ENCODE peak calls at places on chromosome 20, in six cellular contexts. I is MM.1S, F is mammary epithelial cell, Y is fibroblast of lung, Z is H9, H is IMR-90. B is an unnamed sample.

GRCh38 chr20:56626367-56627121 is 2.6 kb upstream of the TFAP2C start:
- DNase-seq in H (no peak), F (no peak), I (no peak), Z (peak), Y (peak), B (peak)

GRCh38 chr20:57613481-57613921 is 6.7 kb downstream of the ZBP1 start:
- DNase-seq in Z (no peak), I (no peak), Y (no peak), F (no peak), H (no peak), B (no peak)

GRCh38 chr20:61924858-61925554 is 140.7 kb downstream of the TAF4 start:
- DNase-seq in I (no peak), H (no peak), F (no peak), Y (no peak), Z (no peak), B (no peak)

GRCh38 chr20:47241345-47241781 is 115.1 kb downstream of the ZMYND8 start:
- DNase-seq in I (no peak), F (no peak), H (peak), Y (peak), Z (no peak), B (no peak)

GRCh38 chr20:32585011-32585518 is at the start of gene NOL4L:
- DNase-seq in F (peak), Z (no peak), I (no peak), Y (peak), H (no peak), B (no peak)

GRCh38 chr20:44609006-44609510 is 26.7 kb downstream of the PKIG start:
- DNase-seq in Y (no peak), Z (no peak), F (no peak), I (no peak), H (no peak), B (no peak)

GRCh38 chr20:8362457-8362856 is 230.4 kb downstream of the PLCB1 start:
- DNase-seq in F (no peak), H (no peak), I (no peak), Y (peak), Z (no peak), B (no peak)

GRCh38 chr20:52190437-52191131 is 995 bp downstream of the ZFP64 start:
- DNase-seq in I (peak), F (peak), Z (peak), H (peak), Y (peak), B (peak)

GRCh38 chr20:43322851-43323250 is 133.1 kb upstream of the PTPRT start:
- DNase-seq in Z (no peak), Y (no peak), I (no peak), F (no peak), H (peak), B (no peak)

GRCh38 chr20:1033751-1034419 is 31.8 kb upstream of the RSPO4 start:
- DNase-seq in Y (no peak), H (no peak), Z (no peak), I (no peak), F (no peak), B (no peak)

GRCh38 chr20:4435210-4435609 is 286.5 kb upstream of the PRND start:
- DNase-seq in F (no peak), H (peak), Z (no peak), I (no peak), Y (peak), B (no peak)

GRCh38 chr20:1816384-1817381 is 78.5 kb upstream of the SIRPA start:
- DNase-seq in H (peak), I (no peak), Y (peak), F (peak), Z (peak), B (peak)

GRCh38 chr20:1215386-1216170 is 10.3 kb upstream of the RAD21L1 start:
- DNase-seq in I (peak), F (no peak), Z (no peak), H (no peak), Y (no peak), B (no peak)

GRCh38 chr20:49283703-49284625 is 6.1 kb upstream of the ZNFX1 start:
- DNase-seq in Z (no peak), I (no peak), F (no peak), Y (no peak), H (no peak), B (no peak)
- TF ChIP-seq CTCF in Z (no peak), I (no peak), F (no peak), Y (no peak), H (no peak), B (no peak)

GRCh38 chr20:59039233-59039632 is 3.4 kb downstream of the PRELID3B start:
- DNase-seq in Y (no peak), H (peak), Z (no peak), F (no peak), I (no peak), B (no peak)
- H3K4me2 ChIP-seq in Y (no peak), H (no peak), Z (no peak), F (peak), I (no peak), B (peak)

DNA sequence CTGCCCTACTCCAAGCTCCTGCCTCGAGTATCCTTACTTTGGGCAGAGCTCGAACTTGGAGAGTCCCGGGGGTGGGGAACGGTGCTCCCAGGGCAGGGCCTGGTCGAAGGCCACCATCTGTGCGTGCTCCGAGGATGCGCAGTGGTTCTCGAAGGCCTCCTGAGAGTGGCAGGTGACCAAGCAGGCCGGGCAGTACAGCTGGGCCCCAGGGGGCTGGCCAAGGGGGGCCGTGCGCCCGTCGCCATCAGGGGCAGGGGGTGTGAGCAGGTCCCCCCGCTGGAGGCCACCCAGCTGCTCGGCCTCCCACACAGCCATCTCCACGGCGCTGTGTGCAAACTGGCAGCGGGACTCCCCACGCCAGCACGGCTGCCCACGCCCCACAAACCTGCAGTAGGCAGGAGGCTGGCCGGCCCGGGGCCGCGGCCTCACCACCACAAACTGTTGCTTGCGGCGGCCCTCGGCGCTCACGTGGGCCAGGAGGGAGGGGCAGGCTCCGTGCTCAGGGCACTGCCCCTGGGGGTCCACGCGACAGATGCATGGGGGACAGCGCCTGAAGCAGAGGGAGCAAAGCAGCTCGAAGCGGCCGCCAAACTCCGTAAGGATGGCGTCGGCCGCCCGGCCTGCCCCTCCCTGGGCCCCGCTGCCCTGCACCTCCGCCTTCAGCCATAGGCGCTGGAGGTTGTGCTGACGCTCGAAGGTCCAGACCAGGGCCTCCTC is 1.8 kb downstream of the HELZ2 start:
- DNase-seq in F (no peak), Y (no peak), Z (no peak), H (no peak), I (no peak), B (no peak)
- TF ChIP-seq CTCF in F (no peak), Y (no peak), Z (no peak), H (no peak), I (no peak), B (no peak)

DNA sequence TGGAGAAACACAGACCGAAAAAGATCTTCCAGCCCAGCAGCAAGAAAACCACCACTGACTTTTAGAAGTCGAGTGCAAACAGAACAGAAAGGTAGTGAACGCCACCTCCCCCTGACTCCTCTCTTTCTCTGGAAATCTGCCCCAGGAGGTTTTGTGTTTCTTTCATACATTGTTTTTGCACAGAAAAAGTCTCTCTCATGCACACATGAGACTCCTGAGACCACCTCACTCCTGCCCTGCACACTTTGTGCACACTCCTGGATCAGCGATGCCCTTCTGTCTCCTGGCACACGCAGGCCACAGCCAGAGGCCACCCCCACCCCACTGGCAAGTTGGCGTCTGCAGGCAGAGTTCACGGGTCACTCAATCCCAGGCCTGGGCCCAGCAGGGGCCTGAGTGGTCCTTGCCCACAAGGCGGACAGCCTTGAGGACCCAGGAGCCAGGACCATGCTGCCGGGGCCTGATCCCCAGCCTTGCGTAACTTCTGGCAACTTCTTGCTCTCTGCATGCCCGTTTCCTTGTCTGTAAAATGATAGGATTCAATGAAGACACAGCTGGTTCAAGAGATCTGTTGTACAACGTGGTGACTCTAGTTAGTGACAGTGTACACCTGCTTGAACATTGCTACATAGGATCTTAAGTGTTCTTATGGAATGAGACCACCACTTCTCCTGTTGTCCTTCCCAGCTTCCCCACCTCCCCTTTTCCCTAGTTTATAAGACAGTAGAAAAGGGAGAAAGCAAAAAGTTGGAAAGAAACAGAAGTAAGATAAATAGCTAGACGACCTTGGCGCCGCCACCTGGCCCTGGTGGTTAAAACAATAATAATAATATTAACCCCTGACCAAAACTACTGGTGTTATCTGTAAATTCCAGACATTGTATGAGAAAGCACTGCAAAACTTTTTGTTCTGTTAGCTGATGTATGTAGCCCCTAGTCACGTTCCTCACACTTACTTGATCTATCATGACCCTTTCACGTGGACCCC is 30.2 kb upstream of the CST7 start:
- DNase-seq in F (no peak), Z (no peak), Y (no peak), I (no peak), H (no peak), B (no peak)
- H3K4me2 ChIP-seq in F (no peak), Z (no peak), Y (no peak), I (peak), H (no peak), B (no peak)

GRCh38 chr20:39674842-39675241 is 712.7 kb downstream of the DHX35 start:
- DNase-seq in F (no peak), H (no peak), I (no peak), Z (no peak), Y (no peak), B (no peak)

GRCh38 chr20:39670987-39671386 is 708.8 kb downstream of the DHX35 start:
- DNase-seq in Z (no peak), I (no peak), H (no peak), F (no peak), Y (no peak), B (no peak)

GRCh38 chr20:39676236-39676635 is 714.1 kb downstream of the DHX35 start:
- DNase-seq in Z (no peak), F (no peak), Y (no peak), H (no peak), I (no peak), B (no peak)

DNA sequence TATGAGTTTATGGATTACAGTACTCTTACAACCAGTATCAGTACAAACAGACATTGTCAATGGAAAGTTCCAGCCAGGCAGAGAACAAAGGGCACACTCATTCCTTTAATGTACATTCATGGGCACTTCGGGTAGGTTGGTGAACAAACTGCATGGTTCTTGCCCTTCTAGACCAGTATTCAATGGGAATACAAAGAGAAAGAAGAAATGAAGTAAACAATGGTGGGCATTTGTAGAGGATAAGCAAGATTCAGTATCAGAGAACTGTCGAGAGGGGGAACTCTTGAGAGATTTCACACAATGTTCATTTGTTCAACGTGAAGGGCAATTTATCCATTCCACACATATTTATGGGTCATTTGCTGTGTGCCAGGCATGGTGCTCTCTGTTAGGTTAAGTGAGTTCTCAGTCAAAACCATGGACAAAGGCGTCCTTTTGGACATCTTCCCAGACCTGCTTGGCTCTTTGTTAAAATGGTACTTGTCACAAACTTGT is 714.8 kb downstream of the DHX35 start:
- DNase-seq in H (peak), I (peak), F (peak), Z (no peak), Y (peak), B (no peak)
- TF ChIP-seq CTCF in H (peak), I (no peak), F (peak), Z (peak), Y (no peak), B (peak)

GRCh38 chr20:17952692-17953684 is 15.6 kb downstream of the SNX5 start:
- DNase-seq in F (no peak), H (no peak), Z (no peak), I (no peak), Y (no peak), B (no peak)

GRCh38 chr20:17951323-17951722 is 17.3 kb downstream of the SNX5 start:
- DNase-seq in F (no peak), I (no peak), Y (no peak), H (no peak), Z (no peak), B (no peak)

GRCh38 chr20:17956099-17956685 is 12.4 kb downstream of the SNX5 start:
- DNase-seq in F (no peak), H (no peak), Z (no peak), I (no peak), Y (no peak), B (no peak)

GRCh38 chr20:17955302-17955701 is 13.3 kb downstream of the SNX5 start:
- DNase-seq in F (no peak), Z (no peak), I (no peak), H (no peak), Y (peak), B (no peak)

DNA sequence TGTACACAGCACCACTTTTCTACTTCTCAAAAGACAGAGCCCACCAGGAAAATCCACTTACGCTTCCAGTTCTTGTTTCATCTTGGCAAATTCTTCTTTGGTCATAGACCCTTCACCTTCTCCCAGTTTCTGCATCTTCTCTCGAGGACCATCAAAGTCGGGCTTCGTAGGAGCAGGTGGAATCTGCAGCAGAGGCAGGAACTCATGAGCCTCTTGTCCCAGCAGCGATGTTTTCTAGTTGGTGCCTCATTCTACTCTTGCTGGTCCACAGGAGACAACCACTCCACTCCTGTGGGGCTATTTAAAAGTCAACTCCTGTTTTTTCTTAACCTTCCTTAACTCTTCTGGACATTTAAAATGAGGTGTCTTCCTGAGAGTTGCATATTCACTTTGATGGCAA is 14.7 kb downstream of the SNX5 start:
- DNase-seq in Y (no peak), Z (no peak), H (no peak), I (no peak), F (no peak), B (no peak)
- H3K4me2 ChIP-seq in Y (no peak), Z (no peak), H (no peak), I (no peak), F (no peak), B (no peak)

GRCh38 chr20:41848180-41848579 is 230.0 kb upstream of the CHD6 start:
- DNase-seq in Y (no peak), Z (no peak), F (no peak), H (no peak), I (no peak), B (no peak)
- TF ChIP-seq CTCF in Y (no peak), Z (peak), F (no peak), H (no peak), I (peak), B (no peak)

DNA sequence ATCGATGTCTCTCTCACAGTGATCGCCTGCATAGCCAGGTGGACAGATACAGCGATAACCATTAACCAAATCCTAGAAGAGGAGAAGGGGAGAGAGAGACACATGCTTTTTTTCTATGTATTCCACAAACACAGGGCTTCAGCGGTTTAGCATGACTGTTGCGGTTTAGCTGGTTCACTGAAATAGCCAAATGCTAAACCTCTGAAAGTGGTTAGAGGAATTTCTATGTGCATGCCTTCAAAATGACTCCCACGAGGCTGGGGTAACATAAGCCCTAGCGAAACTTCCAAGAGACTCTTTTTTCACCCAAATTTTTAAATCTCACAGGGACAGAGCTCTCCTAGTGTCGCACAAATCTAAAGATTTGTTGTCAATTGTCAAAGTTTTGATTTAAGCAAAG is 25.1 kb downstream of the JAG1 start:
- DNase-seq in Y (peak), I (no peak), H (peak), F (no peak), Z (no peak), B (no peak)
- H3K4me2 ChIP-seq in Y (no peak), I (no peak), H (peak), F (no peak), Z (no peak), B (no peak)

DNA sequence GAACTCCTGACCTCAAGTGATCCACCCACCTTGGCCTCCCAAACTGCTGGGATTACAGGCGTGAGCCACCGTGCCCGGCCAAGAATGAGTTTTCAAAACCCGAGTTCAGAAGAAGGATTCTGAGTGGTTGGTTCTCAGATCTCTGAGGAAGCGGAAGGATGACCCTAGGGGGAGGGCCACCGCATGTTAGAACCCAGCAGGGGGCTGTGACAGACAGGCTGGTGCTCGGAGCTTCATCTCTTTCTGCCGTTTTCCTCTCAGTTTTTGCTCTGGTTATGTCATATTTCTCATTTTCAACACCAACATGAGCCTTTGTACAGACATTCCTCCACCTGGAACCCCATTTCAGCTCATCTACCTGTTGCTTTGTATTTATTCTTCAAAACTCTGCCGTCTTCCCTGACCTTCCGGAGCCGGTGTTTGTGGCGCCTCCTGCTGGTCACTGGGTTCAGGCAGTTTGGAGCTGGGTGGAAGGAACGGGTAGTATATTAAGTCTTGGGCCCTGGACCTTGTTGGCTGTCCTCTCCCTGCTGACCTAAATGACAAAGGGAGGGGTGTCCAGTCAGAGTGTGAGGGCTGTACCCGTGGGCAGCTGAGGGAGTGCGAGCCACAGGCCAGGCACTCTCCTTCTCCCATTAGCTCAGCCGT is at the start of gene DEFB123:
- DNase-seq in I (no peak), Y (no peak), H (no peak), Z (no peak), F (no peak), B (no peak)
- TF ChIP-seq CTCF in I (peak), Y (no peak), H (no peak), Z (peak), F (peak), B (peak)